ENCODE peak calls at places on chromosomes 2 and 18, in nine cellular contexts. H is PC-3, L is GM23338, V is SK-N-SH, B is MM.1S, S is GM23248, R is hepatocyte, U is neural progenitor cell, A is HCT116. P is an unnamed sample.

GRCh38 chr2:121524650-121525425 is 5.8 kb upstream of the RNU4ATAC start:
- DNase-seq in L (no peak), B (no peak), A (no peak), U (peak; percentile 22), R (no peak), V (no peak), H (no peak), S (no peak), P (no peak)

GRCh38 chr2:26782876-26783704 is 2.8 kb upstream of the CENPA start:
- DNase-seq in A (no peak), R (no peak), H (no peak), V (no peak), B (no peak), S (no peak), L (no peak), U (no peak), P (no peak)

GRCh38 chr2:57881998-57882884 is 164.4 kb upstream of the VRK2 start:
- DNase-seq in L (no peak), B (no peak), R (peak; percentile 46), A (peak; percentile 47), V (no peak), H (peak; percentile 95), S (peak; percentile 71), U (no peak), P (no peak)

GRCh38 chr2:67702937-67703336 is 305.8 kb downstream of the ETAA1 start:
- DNase-seq in S (no peak), U (no peak), H (no peak), B (no peak), L (no peak), R (no peak), V (no peak), A (no peak), P (no peak)

GRCh38 chr2:3864943-3865664 is 161.7 kb downstream of the DCDC2C start:
- DNase-seq in H (no peak), S (no peak), R (no peak), B (no peak), V (no peak), L (no peak), U (no peak), A (no peak), P (no peak)

GRCh38 chr2:62874881-62875383 is 169.4 kb downstream of the EHBP1 start:
- DNase-seq in V (no peak), A (no peak), H (no peak), L (no peak), S (no peak), B (no peak), R (no peak), U (no peak), P (no peak)

GRCh38 chr2:3585239-3586109 is 9.4 kb upstream of the COLEC11 start:
- DNase-seq in U (no peak), L (no peak), H (peak; percentile 24), S (no peak), R (peak; percentile 60), V (peak; percentile 82), B (no peak), A (no peak), P (no peak)

GRCh38 chr2:56464066-56464465 is 280.3 kb downstream of the CCDC85A start:
- DNase-seq in B (no peak), V (no peak), S (no peak), R (no peak), A (no peak), U (no peak), H (no peak), L (no peak), P (no peak)

GRCh38 chr2:236744316-236745105 is 174.9 kb downstream of the ACKR3 start:
- DNase-seq in R (no peak), L (no peak), V (no peak), S (peak; percentile 95), A (no peak), B (no peak), H (peak; percentile 5), U (no peak), P (no peak)

GRCh38 chr2:202418511-202418910 is 42.4 kb downstream of the BMPR2 start:
- DNase-seq in R (peak; percentile 6), L (peak; percentile 54), B (no peak), U (no peak), V (no peak), S (no peak), H (no peak), A (no peak), P (no peak)

GRCh38 chr18:2411381-2411977 is 159.8 kb downstream of the METTL4 start:
- DNase-seq in R (no peak), V (no peak), U (no peak), H (peak; percentile 89), B (no peak), L (no peak), A (no peak), S (peak; percentile 75), P (no peak)

GRCh38 chr2:170034596-170034995 is 143.4 kb upstream of the MYO3B start:
- DNase-seq in V (no peak), L (no peak), U (no peak), R (no peak), A (no peak), H (no peak), B (no peak), S (no peak), P (no peak)

GRCh38 chr2:170026361-170026760 is 151.6 kb upstream of the MYO3B start:
- DNase-seq in U (no peak), R (no peak), V (no peak), L (no peak), H (no peak), B (no peak), A (no peak), S (no peak), P (no peak)

GRCh38 chr2:170031288-170031687 is 146.7 kb upstream of the MYO3B start:
- DNase-seq in U (no peak), B (no peak), H (no peak), L (no peak), S (no peak), R (no peak), V (no peak), A (no peak), P (no peak)

GRCh38 chr2:170029551-170029950 is 148.4 kb upstream of the MYO3B start:
- DNase-seq in H (no peak), V (no peak), A (no peak), S (no peak), B (no peak), L (no peak), U (no peak), R (no peak), P (no peak)

DNA sequence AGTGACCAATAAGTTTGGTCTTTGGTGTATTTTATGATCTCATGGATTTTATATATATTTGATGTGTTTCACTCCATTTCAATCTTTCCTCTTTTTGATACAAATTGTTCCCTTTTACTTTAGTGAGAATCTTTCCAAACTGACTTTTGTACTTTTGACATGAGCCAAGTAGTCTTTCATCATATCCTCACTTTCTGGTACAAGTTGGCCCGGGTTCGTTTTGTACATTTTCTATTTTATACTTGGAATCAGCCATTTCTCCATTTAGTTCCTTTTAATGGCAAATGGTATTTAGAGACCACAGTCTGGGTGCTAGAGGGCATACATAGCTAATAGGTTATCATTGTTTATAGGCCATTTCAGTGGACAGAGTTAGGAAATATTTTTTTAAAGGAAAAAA is 147.9 kb upstream of the MYO3B start:
- DNase-seq in B (no peak), S (no peak), R (no peak), U (no peak), H (no peak), A (no peak), V (no peak), L (no peak), P (no peak)
- TF ChIP-seq EZH2phosphoT487 in B (no peak), S (no peak), R (no peak), U (no peak), H (no peak), A (no peak), V (no peak), L (no peak), P (no peak)

GRCh38 chr2:20797096-20797495 is 25.8 kb downstream of the LDAH start:
- DNase-seq in B (no peak), S (no peak), L (no peak), A (no peak), V (no peak), H (no peak), U (no peak), R (no peak), P (no peak)

DNA sequence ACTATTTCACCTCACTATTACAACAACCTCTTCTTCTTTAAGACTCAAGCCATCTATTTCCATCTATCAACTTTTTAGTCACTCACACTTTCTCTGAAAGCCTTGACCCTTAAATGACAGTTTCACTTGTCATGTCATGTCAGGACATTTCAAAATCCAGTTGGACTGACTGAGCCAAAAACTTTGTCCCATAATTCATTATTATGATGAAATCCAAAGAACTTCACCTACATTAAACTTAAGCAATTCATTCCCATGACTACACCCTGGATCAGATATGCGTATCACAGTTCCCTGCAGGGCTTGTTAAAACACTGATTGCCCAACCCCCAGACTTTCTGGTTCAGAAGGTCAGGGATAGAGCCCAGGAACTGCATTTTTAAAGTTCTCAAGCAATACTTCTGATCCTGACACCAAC is 26.5 kb downstream of the LDAH start:
- DNase-seq in S (no peak), U (no peak), R (peak; percentile 42), V (no peak), H (no peak), B (no peak), A (no peak), L (no peak), P (no peak)
- H3K4me2 ChIP-seq in S (no peak overlapping the region), U (no peak overlapping the region), R (no peak overlapping the region), V (no peak overlapping the region), H (no peak overlapping the region), B (no peak overlapping the region), A (no peak overlapping the region), L (no peak overlapping the region), P (no peak overlapping the region)

DNA sequence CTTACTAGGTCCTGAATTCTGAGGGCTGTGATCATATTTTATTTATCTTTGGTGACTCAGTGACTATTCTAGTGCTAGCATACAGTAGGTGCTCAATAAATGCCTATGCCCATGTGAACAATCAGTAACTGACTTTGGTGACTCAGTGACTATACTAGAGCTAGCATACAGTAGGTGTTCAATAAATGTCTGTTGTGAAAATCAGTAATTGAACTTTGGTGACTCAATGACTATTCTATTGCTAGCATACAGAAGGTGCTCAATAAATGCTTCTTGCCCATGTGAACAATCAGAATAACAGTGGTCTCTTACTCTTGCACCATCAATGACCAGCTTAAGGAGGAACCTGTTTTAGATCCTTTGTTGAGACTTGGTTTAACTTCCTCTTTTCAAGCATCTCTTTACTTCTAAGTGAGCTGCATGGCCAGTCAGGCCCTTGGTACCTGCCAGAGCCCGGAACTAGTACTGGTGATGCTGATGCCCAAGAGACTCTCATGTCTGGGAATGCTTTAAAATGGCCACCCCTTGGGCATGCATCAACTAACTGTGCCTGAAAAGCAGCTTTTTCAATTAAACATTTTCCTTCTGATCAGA is 214.9 kb upstream of the SPRED2 start:
- DNase-seq in H (no peak), S (no peak), A (no peak), L (no peak), V (no peak), B (no peak), R (no peak), U (no peak), P (peak; percentile 54)
- TF ChIP-seq EZH2phosphoT487 in H (no peak), S (no peak), A (no peak), L (no peak), V (no peak), B (no peak), R (no peak), U (no peak), P (no peak)

DNA sequence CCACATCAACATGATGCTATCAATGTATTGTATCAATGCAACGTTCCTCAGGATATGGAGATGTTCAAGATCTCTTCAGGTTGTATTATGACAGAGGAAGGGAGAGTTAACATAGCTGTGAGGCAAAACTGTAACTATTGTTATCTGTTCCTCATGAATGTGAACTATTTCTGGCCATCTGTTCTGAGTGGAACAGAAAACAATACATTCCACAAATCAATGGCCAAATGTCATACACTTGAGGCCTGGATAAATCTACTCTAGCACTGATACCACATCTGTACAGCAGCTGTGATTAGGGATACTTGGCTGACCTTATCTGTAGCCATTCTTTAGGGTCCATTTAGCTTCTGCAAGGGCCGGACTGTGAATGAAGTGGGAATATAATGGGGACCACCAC is 447.9 kb downstream of the IRS1 start:
- DNase-seq in R (no peak), H (no peak), S (no peak), B (no peak), A (no peak), U (no peak), L (no peak), V (no peak), P (no peak)
- H3K4me2 ChIP-seq in R (no peak overlapping the region), H (no peak overlapping the region), S (no peak overlapping the region), B (no peak overlapping the region), A (no peak overlapping the region), U (no peak overlapping the region), L (no peak overlapping the region), V (no peak overlapping the region), P (no peak overlapping the region)

P was measured in OCI-LY7.